ENCODE peak calls at places on chromosome 15, in nine cellular contexts. G, O, V, E, P, I, K, Z and L are unnamed samples.
A peak's percentile ranks its signal among the peaks of the same experiment; 100 is the strongest.

GRCh38 chr15:33242165-33242564 is 47.7 kb upstream of the FMN1 start:
- DNase-seq in V (no peak), E (no peak), O (no peak), K (no peak), P (no peak), I (no peak), Z (no peak), G (no peak), L (no peak)

GRCh38 chr15:37698679-37699078 is 235.8 kb upstream of the TMCO5A start:
- DNase-seq in G (no peak), K (no peak), E (no peak), I (no peak), V (no peak), O (no peak), Z (no peak), P (no peak), L (no peak)

GRCh38 chr15:93048759-93049161 is 40.3 kb downstream of the RGMA start:
- DNase-seq in K (no peak), V (no peak), E (peak; percentile 86), P (no peak), O (no peak), I (no peak), Z (peak; percentile 43), G (no peak), L (no peak)

GRCh38 chr15:68652141-68652540 is 73.3 kb downstream of the CORO2B start:
- DNase-seq in E (no peak), P (no peak), I (no peak), G (peak; percentile 35), Z (no peak), O (no peak), K (no peak), V (no peak), L (peak; percentile 55)

GRCh38 chr15:66830358-66830757 is 128.3 kb downstream of the SMAD6 start:
- DNase-seq in K (no peak), G (no peak), E (no peak), Z (no peak), I (no peak), O (no peak), V (no peak), P (no peak), L (no peak)

GRCh38 chr15:66290518-66290917 is 2.9 kb upstream of the DIS3L start:
- DNase-seq in O (no peak), K (no peak), Z (no peak), V (no peak), E (no peak), P (no peak), G (no peak), I (no peak), L (no peak)

GRCh38 chr15:45522931-45523331 is 376 bp upstream of the SLC30A4 start:
- DNase-seq in K (no peak), G (no peak), E (no peak), Z (no peak), V (no peak), I (peak; percentile 15), P (no peak), O (no peak), L (no peak)

GRCh38 chr15:42611532-42611931 is 36.1 kb downstream of the STARD9 start:
- DNase-seq in K (no peak), E (no peak), I (no peak), V (no peak), Z (no peak), G (no peak), P (no peak), O (no peak), L (no peak)

GRCh38 chr15:74787251-74788041 is 5.6 kb downstream of the CSK start:
- DNase-seq in I (no peak), O (no peak), G (peak; percentile 73), Z (peak; percentile 88), K (peak; percentile 81), P (peak; percentile 72), V (no peak), E (peak; percentile 90), L (peak; percentile 50)

GRCh38 chr15:67185621-67186225 is 68.7 kb downstream of the AAGAB start:
- DNase-seq in G (no peak), K (peak; percentile 51), P (no peak), I (no peak), V (no peak), O (no peak), Z (no peak), E (no peak), L (no peak)

GRCh38 chr15:49809894-49810594 is 189.2 kb downstream of the DTWD1 start:
- DNase-seq in Z (no peak), K (no peak), G (no peak), V (no peak), I (no peak), P (no peak), E (no peak), O (no peak), L (no peak)

GRCh38 chr15:49902791-49903481 is 216.1 kb downstream of the ATP8B4 start:
- DNase-seq in P (no peak), Z (no peak), G (no peak), E (no peak), O (no peak), I (no peak), K (no peak), V (no peak), L (no peak)

GRCh38 chr15:98878172-98878571 is 129.4 kb downstream of the PGPEP1L start:
- DNase-seq in P (no peak), K (no peak), V (no peak), I (no peak), G (no peak), Z (no peak), O (no peak), E (no peak), L (no peak)

GRCh38 chr15:94297543-94297942 is 66.2 kb downstream of the MCTP2 start:
- DNase-seq in Z (no peak), V (no peak), G (no peak), O (no peak), P (no peak), K (no peak), E (no peak), I (no peak), L (no peak)

GRCh38 chr15:35936284-35936683 is 390.3 kb upstream of the DPH6 start:
- DNase-seq in E (no peak), Z (no peak), G (no peak), V (no peak), I (no peak), O (no peak), K (no peak), P (no peak), L (no peak)

GRCh38 chr15:73686781-73687256 is 2.6 kb downstream of the CD276 start:
- DNase-seq in V (no peak), P (no peak), K (no peak), Z (no peak), O (no peak), G (no peak), E (peak; percentile 40), I (no peak), L (no peak)

GRCh38 chr15:76127880-76128279 is 68.1 kb downstream of the TMEM266 start:
- DNase-seq in V (no peak), E (no peak), P (no peak), O (no peak), Z (no peak), G (no peak), K (no peak), I (no peak), L (no peak)
- H3K4me1 ChIP-seq in V (no peaks in the 10 kb centered on the region), E (no peaks in the 10 kb centered on the region), P (no peaks in the 10 kb centered on the region), O (no peaks in the 10 kb centered on the region), Z (no peaks in the 10 kb centered on the region), G (no peaks in the 10 kb centered on the region), K (no peaks in the 10 kb centered on the region), I (no peaks in the 10 kb centered on the region), L (peaks cover 41% of the 10 kb centered on the region)

DNA sequence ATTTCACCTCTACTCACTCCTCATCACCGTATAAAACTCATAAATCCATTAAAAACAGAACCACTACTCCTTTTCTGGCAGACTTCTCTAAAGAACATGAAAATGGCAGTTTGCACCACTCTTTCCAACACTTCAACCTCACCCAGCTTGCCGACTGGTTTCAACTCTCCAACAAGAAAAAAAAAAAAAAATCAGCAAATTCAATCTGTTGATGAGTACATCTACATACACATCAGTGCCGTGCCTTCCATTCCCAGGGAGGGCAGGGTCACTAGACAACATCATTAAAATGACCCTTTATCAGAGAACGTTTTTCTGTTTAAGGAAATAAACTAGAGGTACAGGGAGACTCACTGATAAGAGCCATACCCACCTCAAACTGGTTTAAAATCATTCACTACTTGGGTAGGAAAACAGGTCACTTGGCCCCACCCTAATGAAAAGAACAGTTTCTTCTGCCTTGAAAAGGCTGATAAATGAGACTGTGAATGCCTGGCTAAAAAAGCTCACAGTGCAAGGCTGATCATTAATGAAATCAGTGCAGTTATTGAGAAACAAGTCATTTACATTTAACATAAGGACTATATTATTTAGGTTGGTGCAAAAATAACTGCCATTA is 6.0 kb downstream of the ANXA2 start:
- DNase-seq in E (no peak), O (no peak), P (no peak), V (no peak), K (no peak), G (no peak), Z (peak; percentile 21), I (no peak), L (no peak)
- H3K27ac ChIP-seq in E (peak overlapping the region; percentile 99), O (peak overlapping the region; percentile 96), P (peak overlapping the region; percentile 98), V (no peak overlapping the region), K (no peak overlapping the region), G (peak overlapping the region; percentile 76), Z (peak overlapping the region; percentile 98), I (peak overlapping the region; percentile 98), L (peak overlapping the region; percentile 96)

DNA sequence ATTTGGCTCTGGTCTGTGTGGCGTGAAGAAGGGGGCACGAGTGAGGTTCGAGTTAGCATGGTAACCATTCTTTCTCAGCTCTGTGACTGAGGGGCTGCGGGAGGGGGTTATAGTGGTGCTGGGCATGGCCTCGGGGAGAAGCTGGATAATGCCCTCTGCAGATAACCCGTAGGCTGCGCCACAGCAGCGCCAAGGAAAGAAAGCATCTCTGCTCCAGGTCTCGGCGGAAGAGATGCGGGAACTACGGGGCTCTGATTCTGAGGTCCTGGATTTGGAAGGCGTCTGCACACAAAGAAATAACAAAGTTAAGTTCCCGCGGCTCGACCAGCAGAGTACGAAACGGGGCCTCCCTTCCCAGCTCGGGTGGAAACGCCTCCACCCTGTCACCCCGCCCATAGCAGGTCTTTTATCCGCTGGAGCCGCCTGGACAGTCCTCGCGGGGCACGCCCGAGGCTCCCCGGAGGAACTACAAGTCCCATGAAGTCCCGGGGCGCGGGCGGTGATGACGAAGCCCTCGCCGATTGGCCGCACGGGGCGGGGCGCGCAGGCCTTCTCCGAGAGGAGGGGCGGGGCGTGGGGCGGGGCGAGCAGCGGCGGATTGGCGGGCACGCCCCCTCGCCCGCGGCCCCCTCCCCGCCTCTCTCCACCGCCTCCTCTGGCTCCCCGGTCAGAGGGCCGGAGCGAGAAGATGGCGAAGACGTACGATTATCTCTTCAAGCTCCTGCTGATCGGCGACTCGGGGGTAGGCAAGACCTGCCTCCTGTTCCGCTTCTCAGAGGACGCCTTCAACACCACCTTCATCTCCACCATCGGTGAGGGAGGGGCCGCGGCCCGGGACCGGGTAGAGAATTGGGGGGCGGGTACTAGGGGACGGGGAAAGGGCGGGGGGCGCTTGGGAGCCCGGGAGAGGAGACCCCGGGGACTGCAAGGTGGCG is at the start of gene RAB8B:
- DNase-seq in Z (peak; percentile 99), O (peak; percentile 81), I (peak; percentile 99), G (peak; percentile 99), E (peak; percentile 99), K (peak; percentile 99), P (peak; percentile 99), V (peak; percentile 98), L (peak; percentile 99)
- TF ChIP-seq POLR2A in Z (peak; percentile 78), O (peak; percentile 68), I (peak; percentile 58), G (no peak), E (peak; percentile 46), K (peak; percentile 62), P (no peak), V (peak; percentile 76), L (no peak)

DNA sequence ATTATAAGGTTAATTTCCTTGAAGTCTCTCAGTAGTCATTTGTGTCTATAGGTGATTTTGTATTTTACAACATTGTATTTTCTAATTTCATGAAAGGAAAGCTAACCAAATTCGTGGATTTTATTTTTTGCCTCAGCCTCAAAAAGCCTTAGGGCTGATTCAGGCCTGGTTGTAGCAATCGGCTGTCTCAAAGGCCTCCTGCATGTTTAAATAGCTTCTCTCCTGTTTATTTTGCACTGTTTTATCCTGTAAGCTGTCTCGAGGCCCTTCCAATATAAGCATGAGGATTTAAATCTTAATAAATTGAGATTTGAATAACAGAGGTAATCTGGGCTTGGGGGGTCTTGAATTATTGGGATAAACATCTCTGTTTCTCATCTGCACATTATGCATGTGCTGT is 51.7 kb upstream of the ICE2 start:
- DNase-seq in G (no peak), K (no peak), V (no peak), E (no peak), I (no peak), P (no peak), O (no peak), Z (no peak), L (no peak)
- H3K4me1 ChIP-seq in G (peaks cover 26% of the 10 kb centered on the region), K (no peaks in the 10 kb centered on the region), V (peaks cover 3% of the 10 kb centered on the region), E (no peaks in the 10 kb centered on the region), I (no peaks in the 10 kb centered on the region), P (peaks cover 12% of the 10 kb centered on the region), O (no peaks in the 10 kb centered on the region), Z (no peaks in the 10 kb centered on the region), L (peaks cover 41% of the 10 kb centered on the region)